ENCODE peak calls at places on chromosomes 7 and 10, in ten cellular contexts. M is Peyer's patch, B is GM12865, Q is DND-41, E is esophagus muscularis mucosa, C is ovary, D is A673, P is lower leg skin, N is HFFc6, H is IMR-90. S is an unnamed sample.

GRCh38 chr10:68423522-68423921 is 16.4 kb upstream of the RUFY2 start:
- DNase-seq in P (no peak), C (no peak), M (no peak), E (peak; percentile 62), N (no peak), H (no peak), D (no peak), B (no peak), Q (peak; percentile 91), S (no peak)

GRCh38 chr7:86904949-86905834 is 154.3 kb downstream of the ELAPOR2 start:
- DNase-seq in H (peak; percentile 10), E (no peak), P (no peak), Q (peak; percentile 6), M (no peak), D (peak; percentile 46), B (peak; percentile 44), C (no peak), N (peak; percentile 16), S (no peak)

GRCh38 chr7:14507617-14508016 is 394.9 kb downstream of the DGKB start:
- DNase-seq in P (no peak), B (no peak), H (no peak), M (no peak), C (no peak), N (no peak), E (no peak), Q (no peak), D (peak; percentile 8), S (no peak)

GRCh38 chr7:81260152-81260551 is 341.3 kb upstream of the SEMA3C start:
- DNase-seq in D (no peak), N (no peak), M (no peak), E (no peak), B (no peak), C (no peak), H (peak; percentile 7), P (no peak), Q (no peak), S (no peak)

GRCh38 chr7:90629306-90629918 is 33.3 kb downstream of the CDK14 start:
- DNase-seq in C (no peak), M (no peak), E (no peak), D (peak; percentile 85), Q (no peak), B (peak; percentile 69), H (peak; percentile 63), P (no peak), N (peak; percentile 60), S (peak; percentile 57)

GRCh38 chr10:110793887-110794286 is 77.8 kb upstream of the PDCD4 start:
- DNase-seq in H (peak; percentile 7), D (no peak), M (no peak), P (peak; percentile 48), B (no peak), N (no peak), C (no peak), E (no peak), Q (no peak), S (no peak)

GRCh38 chr7:30752484-30752883 is 549 bp downstream of the INMT start:
- DNase-seq in P (no peak), Q (no peak), E (no peak), N (no peak), D (no peak), H (no peak), M (no peak), C (no peak), B (no peak), S (no peak)

GRCh38 chr7:41816111-41816510 is 113.2 kb upstream of the INHBA start:
- DNase-seq in P (no peak), E (no peak), C (no peak), B (peak; percentile 64), H (no peak), M (no peak), Q (peak; percentile 61), D (no peak), N (no peak), S (no peak)

GRCh38 chr7:149005427-149006344 is 22.6 kb downstream of the PDIA4 start:
- DNase-seq in H (peak; percentile 55), B (peak; percentile 81), D (peak; percentile 81), C (peak; percentile 90), Q (peak; percentile 77), N (peak; percentile 42), E (peak; percentile 94), P (peak; percentile 96), M (peak; percentile 81), S (peak; percentile 81)

GRCh38 chr7:76513817-76514799 is 3.8 kb downstream of the UPK3B start:
- DNase-seq in Q (no peak), D (no peak), P (peak; percentile 84), C (no peak), M (no peak), N (no peak), B (no peak), H (no peak), E (no peak), S (no peak)

GRCh38 chr7:100825760-100826545 is 1.4 kb downstream of the EPHB4 start:
- DNase-seq in M (no peak), B (no peak), C (no peak), P (no peak), Q (no peak), E (no peak), H (peak; percentile 59), D (peak; percentile 52), N (peak; percentile 49), S (no peak)

GRCh38 chr7:132317856-132318255 is 258.4 kb downstream of the PLXNA4 start:
- DNase-seq in M (no peak), P (no peak), C (no peak), Q (no peak), N (no peak), B (no peak), H (no peak), D (no peak), E (no peak), S (no peak)

GRCh38 chr7:132318338-132319318 is 257.6 kb downstream of the PLXNA4 start:
- DNase-seq in D (peak; percentile 86), H (peak; percentile 72), B (peak; percentile 85), N (peak; percentile 74), Q (peak; percentile 74), C (peak; percentile 84), E (no peak), P (peak; percentile 97), M (peak; percentile 53), S (peak; percentile 83)

GRCh38 chr7:132322981-132323380 is 253.3 kb downstream of the PLXNA4 start:
- DNase-seq in C (no peak), H (no peak), B (no peak), E (no peak), Q (no peak), M (no peak), D (no peak), N (no peak), P (no peak), S (no peak)

GRCh38 chr7:132319481-132319880 is 256.8 kb downstream of the PLXNA4 start:
- DNase-seq in B (no peak), D (no peak), Q (no peak), E (no peak), N (no peak), H (no peak), M (no peak), P (no peak), C (no peak), S (no peak)

GRCh38 chr7:132321387-132321786 is 254.9 kb downstream of the PLXNA4 start:
- DNase-seq in N (peak; percentile 3), P (no peak), H (no peak), Q (no peak), B (no peak), D (peak; percentile 11), M (no peak), C (no peak), E (no peak), S (no peak)
- TF ChIP-seq CTCF in N (peak; percentile 48), P (no peak), H (no peak), Q (peak; percentile 18), B (no peak), D (peak; percentile 29), M (no peak), C (no peak), E (no peak), S (no peak)

DNA sequence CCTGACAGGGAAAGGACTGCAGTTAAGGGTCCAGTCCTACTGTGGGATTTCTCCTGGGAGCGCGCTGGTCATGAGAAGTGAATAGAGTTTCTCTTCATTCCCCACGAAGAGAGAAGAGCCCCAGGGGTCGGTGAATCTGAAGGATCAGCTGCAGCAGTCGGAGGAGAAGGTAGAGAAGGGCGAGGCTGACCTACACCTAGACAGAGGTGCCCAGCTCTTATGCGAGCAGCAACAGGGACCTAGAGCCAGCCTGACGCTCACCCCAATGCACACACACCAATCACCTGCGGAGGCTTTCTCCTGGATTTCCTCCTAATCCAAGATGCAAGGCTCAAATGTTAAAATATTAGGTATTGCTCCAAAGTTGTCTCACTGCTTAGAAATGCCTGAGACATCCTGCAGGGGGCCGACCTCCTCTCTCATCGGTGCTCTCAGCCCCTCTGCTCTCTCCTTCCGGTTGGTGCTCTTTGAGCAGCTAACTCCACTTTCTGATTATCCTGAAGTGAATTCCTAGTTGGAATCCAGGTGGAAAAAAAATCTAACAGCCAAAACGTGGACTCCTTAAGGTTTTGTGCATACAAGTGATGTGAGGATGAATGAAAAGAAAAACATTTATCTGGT is 176.4 kb downstream of the AHR start:
- DNase-seq in H (no peak), Q (no peak), P (no peak), E (no peak), B (no peak), C (no peak), M (no peak), D (peak; percentile 33), N (no peak), S (no peak)
- TF ChIP-seq CTCF in H (no peak), Q (peak; percentile 21), P (no peak), E (no peak), B (no peak), C (no peak), M (no peak), D (peak; percentile 47), N (peak; percentile 54), S (no peak)

GRCh38 chr7:151157645-151158329 is 9.7 kb downstream of the GBX1 start:
- DNase-seq in E (no peak), H (peak; percentile 26), B (no peak), M (no peak), P (no peak), C (no peak), D (no peak), N (peak; percentile 22), Q (no peak), S (no peak)
- TF ChIP-seq CTCF in E (no peak), H (no peak), B (no peak), M (no peak), P (no peak), C (no peak), D (no peak), N (no peak), Q (no peak), S (no peak)

DNA sequence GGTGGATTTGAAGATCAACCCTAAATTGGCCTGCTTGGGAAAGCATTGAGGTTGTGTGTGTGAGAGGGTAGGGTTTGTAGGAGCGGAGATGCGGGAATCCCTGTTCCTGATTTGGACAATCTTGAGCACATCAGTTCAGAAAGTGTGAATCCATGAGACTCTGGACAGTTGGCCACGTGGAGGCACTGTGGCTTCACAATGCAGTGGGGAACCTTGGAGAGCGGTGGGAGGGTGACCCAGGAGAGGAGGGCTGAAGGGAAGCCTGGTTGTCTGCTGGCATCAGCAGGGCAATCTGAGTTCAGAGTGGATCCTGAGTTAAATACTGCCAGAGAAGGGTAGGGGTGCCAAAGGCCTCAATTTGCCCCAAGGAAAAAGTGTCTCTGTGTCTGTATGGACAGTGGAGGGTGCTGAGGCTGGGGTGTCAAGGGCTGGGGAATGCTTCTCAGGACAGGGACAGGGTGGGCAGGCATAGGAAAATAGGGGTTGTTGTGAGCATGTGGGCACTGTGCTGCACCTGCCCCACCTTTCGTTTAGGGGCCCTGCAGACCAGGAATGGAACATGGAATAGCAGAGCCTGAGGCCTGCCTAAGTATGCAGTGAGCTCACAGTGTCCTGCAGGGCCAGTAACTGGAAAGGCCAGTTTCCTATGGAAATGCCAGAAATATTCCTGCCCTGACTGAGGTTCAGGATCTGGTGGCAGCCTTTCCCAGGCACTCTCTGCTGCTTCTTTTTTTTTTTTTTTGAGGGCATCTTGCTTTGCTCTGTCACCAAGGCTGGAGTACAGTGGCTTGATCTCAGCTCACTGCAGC is 162.9 kb upstream of the PRSS58 start:
- DNase-seq in E (peak; percentile 66), N (peak; percentile 45), H (peak; percentile 57), P (no peak), B (no peak), D (peak; percentile 24), M (no peak), Q (peak; percentile 55), C (no peak), S (no peak)
- TF ChIP-seq CTCF in E (no peak), N (peak; percentile 76), H (peak; percentile 76), P (no peak), B (no peak), D (peak; percentile 46), M (no peak), Q (peak; percentile 60), C (no peak), S (peak; percentile 37)